ENCODE peak calls at places on chromosomes 1 and 21, in eight cellular contexts. G is heart right ventricle, M is left lung, Q is breast epithelium, P is fibroblast of lung, K is cardiac muscle cell, B is pancreas, R is adrenal gland. T is an unnamed sample.
A peak's percentile ranks its signal among the peaks of the same experiment; 100 is the strongest.

GRCh38 chr1:207868252-207868768 is 42.6 kb downstream of the CD34 start:
- DNase-seq in P (peak; percentile 24), B (peak; percentile 65), M (no peak), Q (peak; percentile 71), G (peak; percentile 38), K (peak; percentile 44), R (peak; percentile 88), T (no peak)

GRCh38 chr1:76161451-76161850 is 86.9 kb downstream of the ST6GALNAC3 start:
- DNase-seq in B (no peak), Q (no peak), R (no peak), G (no peak), P (no peak), M (no peak), K (no peak), T (no peak)

GRCh38 chr1:160813215-160813614 is 17.2 kb downstream of the LY9 start:
- DNase-seq in P (no peak), G (no peak), M (no peak), K (peak; percentile 5), B (no peak), R (no peak), Q (no peak), T (no peak)

GRCh38 chr1:29258189-29258973 is 22.1 kb downstream of the PTPRU start:
- DNase-seq in G (no peak), Q (no peak), P (no peak), M (no peak), B (peak; percentile 41), K (no peak), R (no peak), T (no peak)

GRCh38 chr1:228362141-228362883 is 44.3 kb downstream of the TRIM11 start:
- DNase-seq in B (peak; percentile 54), G (peak; percentile 21), M (peak; percentile 59), R (peak; percentile 7), Q (no peak), K (no peak), P (no peak), T (no peak)

GRCh38 chr1:176696109-176696508 is 233.1 kb downstream of the PAPPA2 start:
- DNase-seq in B (no peak), M (no peak), K (no peak), P (peak; percentile 47), G (no peak), Q (no peak), R (no peak), T (no peak)

GRCh38 chr1:98406346-98407088 is 255.0 kb upstream of the SNX7 start:
- DNase-seq in M (no peak), K (no peak), Q (no peak), P (no peak), B (no peak), R (no peak), G (no peak), T (no peak)

GRCh38 chr21:35438643-35439404 is 389.7 kb upstream of the RUNX1 start:
- DNase-seq in K (peak; percentile 39), Q (no peak), M (no peak), G (no peak), P (peak; percentile 5), R (no peak), B (no peak), T (no peak)

GRCh38 chr1:22575532-22576147 is 12.4 kb downstream of the EPHA8 start:
- DNase-seq in P (no peak), M (no peak), K (no peak), B (no peak), Q (no peak), G (no peak), R (no peak), T (no peak)

GRCh38 chr21:26453258-26453657 is 119.8 kb downstream of the CYYR1 start:
- DNase-seq in B (no peak), K (no peak), R (peak; percentile 8), M (no peak), Q (no peak), G (no peak), P (no peak), T (no peak)

GRCh38 chr1:39261712-39262221 is 57.3 kb downstream of the MACF1 start:
- DNase-seq in Q (no peak), R (no peak), B (no peak), M (no peak), P (peak; percentile 45), G (no peak), K (peak; percentile 51), T (no peak)

GRCh38 chr1:232244426-232244825 is 385.5 kb downstream of the SIPA1L2 start:
- DNase-seq in R (no peak), M (no peak), K (no peak), B (no peak), P (no peak), Q (no peak), G (no peak), T (no peak)

GRCh38 chr1:103416681-103417318 is 108.7 kb upstream of the RNPC3 start:
- DNase-seq in K (no peak), B (no peak), G (no peak), P (peak; percentile 8), Q (no peak), R (no peak), M (no peak), T (no peak)

GRCh38 chr21:30718239-30718909 is at the start of gene KRTAP21-3:
- DNase-seq in R (no peak), G (no peak), Q (no peak), M (no peak), K (no peak), P (no peak), B (no peak), T (no peak)

GRCh38 chr21:44083631-44084291 is 23.4 kb upstream of the PWP2 start:
- DNase-seq in K (no peak), Q (no peak), M (no peak), R (no peak), B (no peak), G (no peak), P (no peak), T (no peak)

GRCh38 chr21:36124395-36124794 is 10.5 kb upstream of the CBR3 start:
- DNase-seq in R (no peak), M (no peak), B (no peak), K (no peak), P (no peak), G (no peak), Q (no peak), T (no peak)

GRCh38 chr1:230208619-230209261 is 141.7 kb downstream of the GALNT2 start:
- DNase-seq in Q (no peak), M (no peak), P (no peak), B (no peak), G (no peak), K (no peak), R (no peak), T (no peak)

GRCh38 chr1:32761253-32761877 is 55.8 kb downstream of the YARS1 start:
- DNase-seq in B (peak; percentile 81), Q (peak; percentile 82), R (peak; percentile 90), P (peak; percentile 55), G (no peak), K (peak; percentile 81), M (no peak), T (no peak)

GRCh38 chr1:161502641-161503393 is 2.4 kb upstream of the FCGR2A start:
- DNase-seq in G (no peak), B (no peak), P (no peak), R (no peak), M (no peak), K (peak; percentile 60), Q (no peak), T (no peak)

GRCh38 chr1:203663820-203664219 is 37.2 kb downstream of the ATP2B4 start:
- DNase-seq in Q (no peak), P (no peak), R (no peak), M (no peak), K (no peak), B (no peak), G (no peak), T (no peak)

GRCh38 chr1:203662821-203663220 is 36.2 kb downstream of the ATP2B4 start:
- DNase-seq in M (no peak), Q (no peak), R (no peak), G (no peak), B (no peak), P (no peak), K (no peak), T (no peak)

GRCh38 chr1:203660931-203661484 is 34.4 kb downstream of the ATP2B4 start:
- DNase-seq in P (no peak), B (no peak), K (no peak), M (no peak), Q (no peak), G (no peak), R (no peak), T (no peak)

GRCh38 chr1:203661572-203661971 is 34.9 kb downstream of the ATP2B4 start:
- DNase-seq in B (peak; percentile 69), G (peak; percentile 52), K (no peak), M (no peak), P (no peak), R (no peak), Q (no peak), T (no peak)

GRCh38 chr1:203663294-203663693 is 36.7 kb downstream of the ATP2B4 start:
- DNase-seq in B (no peak), R (no peak), Q (no peak), G (no peak), K (peak; percentile 59), M (no peak), P (peak; percentile 74), T (no peak)
- H3K4me1 ChIP-seq in B (peaks cover 9% of the 10 kb centered on the region), R (peaks cover 25% of the 10 kb centered on the region), Q (no peaks in the 10 kb centered on the region), G (peaks cover 66% of the 10 kb centered on the region), K (no peaks in the 10 kb centered on the region), M (peaks cover 46% of the 10 kb centered on the region), P (peaks cover 51% of the 10 kb centered on the region), T (peaks cover 66% of the 10 kb centered on the region)

GRCh38 chr1:218217040-218217439 is 68.1 kb upstream of the RRP15 start:
- DNase-seq in B (no peak), Q (no peak), R (no peak), M (no peak), K (no peak), G (no peak), P (no peak), T (no peak)
- H3K27ac ChIP-seq in B (no peak overlapping the region), Q (no peak overlapping the region), R (no peak overlapping the region), M (no peak overlapping the region), K (no peak overlapping the region), G (no peak overlapping the region), P (no peak overlapping the region), T (no peak overlapping the region)

DNA sequence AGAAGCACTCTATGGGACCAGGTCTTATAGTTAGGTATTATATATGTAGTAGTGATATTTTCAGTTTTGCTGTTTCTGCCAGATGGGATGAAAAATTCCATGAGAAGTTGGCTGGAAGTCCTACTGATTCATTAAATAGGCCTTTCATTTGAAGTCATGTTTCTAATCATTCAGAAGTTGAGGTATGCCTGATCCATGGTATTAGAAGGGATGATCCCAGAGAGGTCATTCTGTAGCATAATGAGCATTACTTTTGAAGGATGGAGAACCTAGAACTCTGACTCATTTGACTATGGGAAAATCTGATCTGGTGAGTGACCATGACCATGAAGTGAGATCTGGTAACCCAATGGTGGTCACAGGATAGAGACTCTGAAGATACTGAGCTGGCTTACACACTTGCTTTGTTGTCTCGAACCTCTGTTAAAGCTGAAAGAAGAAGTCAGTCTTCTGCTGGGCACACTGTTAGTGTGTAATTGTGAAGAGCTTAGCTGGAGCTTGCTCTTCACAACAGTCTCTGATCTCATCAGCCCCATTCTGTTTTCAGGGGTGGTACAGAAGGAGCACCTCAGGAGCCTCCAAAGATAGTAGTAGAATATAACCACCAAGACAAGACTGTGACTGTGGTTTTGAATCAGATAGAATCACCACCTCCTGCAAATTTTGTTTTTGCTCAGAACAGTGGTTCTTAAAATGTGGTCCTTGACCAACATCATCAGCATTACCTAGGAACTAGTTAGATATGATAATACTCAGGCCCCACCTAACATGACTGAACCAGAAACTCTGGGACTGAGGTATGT is 9.0 kb downstream of the MGST3 start:
- DNase-seq in Q (no peak), P (no peak), B (no peak), K (no peak), M (no peak), G (no peak), R (no peak), T (no peak)
- H3K4me1 ChIP-seq in Q (no peaks in the 10 kb centered on the region), P (peaks cover 6% of the 10 kb centered on the region), B (peaks cover 20% of the 10 kb centered on the region), K (peaks cover 10% of the 10 kb centered on the region), M (peaks cover 63% of the 10 kb centered on the region), G (peaks cover 74% of the 10 kb centered on the region), R (peaks cover 66% of the 10 kb centered on the region), T (peaks cover 44% of the 10 kb centered on the region)

GRCh38 chr1:182580736-182581135 is 8.3 kb downstream of the RNASEL start:
- DNase-seq in K (no peak), Q (no peak), G (no peak), M (no peak), R (no peak), B (no peak), P (no peak), T (no peak)
- H3K27ac ChIP-seq in K (no peak overlapping the region), Q (no peak overlapping the region), G (no peak overlapping the region), M (no peak overlapping the region), R (no peak overlapping the region), B (no peak overlapping the region), P (no peak overlapping the region), T (no peak overlapping the region)